ENCODE peak calls at places on chromosome 1, in four cellular contexts. Y is H9, D is IMR-90, W is trophoblast cell. X is an unnamed sample.

GRCh38 chr1:23843644-23844043 is 18.4 kb upstream of the HMGCL start:
- DNase-seq in W (no peak), Y (no peak), D (no peak), X (no peak)

GRCh38 chr1:234840253-234840652 is 230.3 kb upstream of the IRF2BP2 start:
- DNase-seq in D (no peak), Y (no peak), W (no peak), X (no peak)

GRCh38 chr1:41711581-41711980 is 207.1 kb downstream of the HIVEP3 start:
- DNase-seq in D (no peak), W (no peak), Y (no peak), X (no peak)

GRCh38 chr1:31955917-31956736 is 18.0 kb upstream of the PTP4A2 start:
- DNase-seq in Y (peak), W (peak), D (peak), X (peak)

GRCh38 chr1:116001739-116002487 is 25.6 kb downstream of the SLC22A15 start:
- DNase-seq in D (no peak), W (no peak), Y (no peak), X (no peak)

GRCh38 chr1:162671664-162672415 is 39.6 kb downstream of the DDR2 start:
- DNase-seq in D (no peak), Y (no peak), W (no peak), X (no peak)

GRCh38 chr1:162942903-162943567 is 82.1 kb upstream of the CCDC190 start:
- DNase-seq in W (no peak), Y (no peak), D (peak), X (no peak)

GRCh38 chr1:95625224-95625623 is 391.2 kb downstream of the RWDD3 start:
- DNase-seq in W (no peak), D (no peak), Y (no peak), X (no peak)

GRCh38 chr1:212641956-212642355 is 33.4 kb downstream of the ATF3 start:
- DNase-seq in D (peak), W (no peak), Y (no peak), X (no peak)

GRCh38 chr1:36285450-36286101 is 20.6 kb upstream of the SH3D21 start:
- DNase-seq in W (peak), D (peak), Y (peak), X (peak)

GRCh38 chr1:156282143-156282478 is 514 bp downstream of the SMG5 start:
- DNase-seq in D (no peak), W (no peak), Y (no peak), X (peak)

GRCh38 chr1:44584167-44584566 is 90.1 kb downstream of the TMEM53 start:
- DNase-seq in Y (no peak), W (no peak), D (no peak), X (peak)

GRCh38 chr1:5685446-5686040 is 306.7 kb downstream of the NPHP4 start:
- DNase-seq in Y (no peak), W (no peak), D (no peak), X (no peak)

GRCh38 chr1:38502772-38503171 is 356.8 kb downstream of the RRAGC start:
- DNase-seq in Y (peak), W (no peak), D (no peak), X (peak)

GRCh38 chr1:151494741-151495281 is 16.4 kb upstream of the CGN start:
- DNase-seq in D (peak), Y (no peak), W (no peak), X (peak)

GRCh38 chr1:26066857-26067256 is 573 bp downstream of the TRIM63 start:
- DNase-seq in Y (no peak), D (no peak), W (no peak), X (peak)

GRCh38 chr1:208178091-208178529 is 66.1 kb downstream of the PLXNA2 start:
- DNase-seq in W (no peak), Y (no peak), D (no peak), X (peak)

GRCh38 chr1:223831755-223832636 is 13.8 kb downstream of the TP53BP2 start:
- DNase-seq in D (peak), Y (no peak), W (no peak), X (no peak)

GRCh38 chr1:240193699-240194098 is 102.0 kb downstream of the FMN2 start:
- DNase-seq in W (no peak), D (no peak), Y (no peak), X (peak)

GRCh38 chr1:56453016-56453721 is 126.2 kb downstream of the PLPP3 start:
- DNase-seq in W (no peak), Y (peak), D (no peak), X (peak)

GRCh38 chr1:184492543-184492942 is 105.7 kb downstream of the C1orf21 start:
- DNase-seq in D (peak), W (no peak), Y (no peak), X (no peak)

GRCh38 chr1:118589486-118589885 is 398.7 kb downstream of the TBX15 start:
- DNase-seq in W (no peak), D (no peak), Y (no peak), X (peak)

GRCh38 chr1:32992489-32993214 is 28.0 kb upstream of the RNF19B start:
- DNase-seq in D (peak), W (peak), Y (peak), X (peak)

GRCh38 chr1:170707959-170708666 is 44.2 kb downstream of the PRRX1 start:
- DNase-seq in W (no peak), Y (no peak), D (peak), X (peak)

GRCh38 chr1:6753320-6754140 is 31.7 kb upstream of the CAMTA1 start:
- DNase-seq in Y (no peak), D (peak), W (peak), X (no peak)

GRCh38 chr1:19688041-19688842 is 23.6 kb downstream of the HTR6 start:
- DNase-seq in D (no peak), Y (no peak), W (no peak), X (no peak)

GRCh38 chr1:214514819-214515383 is 36.5 kb downstream of the PTPN14 start:
- DNase-seq in Y (no peak), W (no peak), D (no peak), X (no peak)

GRCh38 chr1:182446033-182446669 is 3.8 kb upstream of the RGSL1 start:
- DNase-seq in D (peak), Y (peak), W (peak), X (peak)

GRCh38 chr1:223727541-223727940 is 15.2 kb downstream of the CAPN2 start:
- DNase-seq in Y (no peak), D (peak), W (no peak), X (no peak)

DNA sequence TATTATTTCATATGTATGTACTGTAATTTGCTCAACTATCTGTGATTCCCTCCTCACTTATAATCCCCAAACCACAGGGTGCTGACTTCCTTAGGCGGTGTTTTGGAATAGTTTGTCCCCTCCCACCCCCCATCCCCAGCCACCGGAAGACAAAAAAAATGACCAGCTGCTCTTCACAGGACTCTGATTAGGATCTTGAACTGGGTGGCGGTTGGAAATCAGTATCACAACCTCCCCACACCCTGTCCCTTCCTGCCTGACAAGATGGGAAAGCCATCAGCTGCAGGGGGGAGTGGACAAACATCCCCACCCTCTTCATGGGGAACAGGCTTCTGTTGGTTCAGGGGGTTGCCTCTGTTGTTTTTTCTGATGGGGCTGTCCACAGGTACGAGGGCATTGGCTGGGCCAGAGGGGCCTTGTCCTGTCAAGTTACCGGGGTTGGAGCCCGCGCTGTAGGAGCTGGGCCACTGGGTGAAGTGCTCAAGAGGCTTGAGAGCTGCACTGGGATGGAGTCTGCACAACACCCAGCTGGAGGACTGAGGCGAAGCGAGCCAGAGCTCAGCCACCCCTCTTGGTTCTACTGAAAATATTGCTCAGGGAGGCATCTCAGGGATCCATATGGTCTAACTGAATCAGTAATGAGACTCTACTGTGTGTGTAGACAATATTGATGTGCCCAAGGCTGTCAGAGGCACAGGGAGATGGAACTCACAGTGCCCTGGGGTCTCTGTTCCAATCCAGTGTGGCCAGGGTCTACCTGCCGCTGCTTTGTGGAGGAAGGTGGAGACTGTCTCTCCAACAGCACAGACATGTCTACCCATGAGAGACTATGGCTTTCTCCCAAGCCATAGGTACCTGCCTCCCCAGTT is 28.2 kb downstream of the NAV1 start:
- DNase-seq in Y (no peak), W (no peak), D (no peak), X (no peak)
- H4K8ac ChIP-seq in Y (no peak), W (no peak), D (no peak), X (no peak)

GRCh38 chr1:177609953-177610352 is 359.9 kb downstream of the SEC16B start:
- DNase-seq in W (no peak), Y (no peak), D (no peak), X (no peak)

GRCh38 chr1:177611402-177611801 is 358.5 kb downstream of the SEC16B start:
- DNase-seq in D (no peak), W (no peak), Y (no peak), X (no peak)

GRCh38 chr1:177620636-177621190 is 349.1 kb downstream of the SEC16B start:
- DNase-seq in W (peak), D (peak), Y (no peak), X (peak)

DNA sequence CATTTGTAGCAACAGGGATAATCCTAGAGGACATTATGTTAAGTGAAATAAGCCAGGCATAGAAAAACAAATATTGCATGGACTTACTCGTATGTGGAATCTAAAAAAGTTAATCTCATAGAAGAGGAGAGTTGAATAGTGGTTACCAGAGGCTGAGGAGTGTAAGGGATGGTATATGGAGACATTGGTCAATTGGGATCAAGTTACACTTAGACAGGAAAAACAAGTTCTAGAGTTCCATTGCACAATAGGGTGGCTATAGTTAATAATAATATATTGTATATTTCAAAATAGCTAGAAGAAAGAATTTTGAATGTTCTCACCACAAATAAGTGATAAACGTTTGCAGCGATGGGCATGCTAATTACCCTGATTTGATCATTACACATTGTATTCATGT is 354.6 kb downstream of the SEC16B start:
- DNase-seq in W (peak), D (no peak), Y (no peak), X (no peak)
- H3K4me2 ChIP-seq in W (no peak), D (no peak), Y (no peak), X (no peak)

GRCh38 chr1:53946252-53947171 is at the start of gene LRRC42:
- DNase-seq in D (no peak), W (no peak), Y (no peak), X (no peak)
- H4K8ac ChIP-seq in D (peak), W (peak), Y (no peak), X (no peak)

GRCh38 chr1:15417365-15417934 is 7.8 kb downstream of the EFHD2 start:
- DNase-seq in D (peak), Y (no peak), W (no peak), X (peak)
- H3K4me2 ChIP-seq in D (peak), Y (no peak), W (no peak), X (no peak)

X was measured in mesendoderm.